ENCODE peak calls at places on chromosomes 12 and 14, in seven cellular contexts. One of them, this sample, is unnamed.

GRCh38 chr12:77888611-77889010 is 57.9 kb downstream of the NAV3 start:
- DNase-seq in HAP-1: no peak
- DNase-seq in suprapubic skin: no peak
- DNase-seq in epithelial cell of esophagus: peak
- DNase-seq in stomach: no peak
- DNase-seq in fibroblast of the aortic adventitia: peak
- DNase-seq in cardiac muscle cell: no peak
- DNase-seq in this sample: peak

GRCh38 chr14:75267141-75267601 is 11.5 kb upstream of the FOS start:
- DNase-seq in fibroblast of the aortic adventitia: peak
- DNase-seq in stomach: no peak
- DNase-seq in epithelial cell of esophagus: no peak
- DNase-seq in cardiac muscle cell: no peak
- DNase-seq in HAP-1: no peak
- DNase-seq in suprapubic skin: peak
- DNase-seq in this sample: peak

GRCh38 chr12:95608252-95609033 is 57.2 kb upstream of the USP44 start:
- DNase-seq in epithelial cell of esophagus: peak
- DNase-seq in cardiac muscle cell: no peak
- DNase-seq in stomach: peak
- DNase-seq in fibroblast of the aortic adventitia: peak
- DNase-seq in suprapubic skin: peak
- DNase-seq in HAP-1: peak
- DNase-seq in this sample: peak

GRCh38 chr12:102483466-102483865 is 3.1 kb upstream of the IGF1 start:
- DNase-seq in cardiac muscle cell: no peak
- DNase-seq in epithelial cell of esophagus: no peak
- DNase-seq in suprapubic skin: no peak
- DNase-seq in HAP-1: no peak
- DNase-seq in stomach: no peak
- DNase-seq in fibroblast of the aortic adventitia: no peak
- DNase-seq in this sample: no peak

GRCh38 chr12:102024765-102025164 is 37.0 kb downstream of the WASHC3 start:
- DNase-seq in HAP-1: no peak
- DNase-seq in epithelial cell of esophagus: no peak
- DNase-seq in suprapubic skin: no peak
- DNase-seq in stomach: no peak
- DNase-seq in fibroblast of the aortic adventitia: peak
- DNase-seq in cardiac muscle cell: no peak
- DNase-seq in this sample: no peak

GRCh38 chr14:50510157-50510556 is 22.2 kb downstream of the MAP4K5 start:
- DNase-seq in cardiac muscle cell: no peak
- DNase-seq in fibroblast of the aortic adventitia: no peak
- DNase-seq in stomach: no peak
- DNase-seq in HAP-1: no peak
- DNase-seq in suprapubic skin: no peak
- DNase-seq in epithelial cell of esophagus: no peak
- DNase-seq in this sample: no peak

GRCh38 chr12:31570880-31571279 is 20.1 kb downstream of the DENND5B start:
- DNase-seq in HAP-1: no peak
- DNase-seq in fibroblast of the aortic adventitia: no peak
- DNase-seq in epithelial cell of esophagus: no peak
- DNase-seq in stomach: no peak
- DNase-seq in cardiac muscle cell: peak
- DNase-seq in suprapubic skin: no peak
- DNase-seq in this sample: no peak

GRCh38 chr14:35050652-35051051 is 4.6 kb downstream of the FAM177A1 start:
- DNase-seq in fibroblast of the aortic adventitia: peak
- DNase-seq in suprapubic skin: no peak
- DNase-seq in epithelial cell of esophagus: peak
- DNase-seq in HAP-1: no peak
- DNase-seq in cardiac muscle cell: no peak
- DNase-seq in stomach: no peak
- DNase-seq in this sample: peak

GRCh38 chr14:67167420-67168109 is 21.7 kb upstream of the GARIN2 start:
- DNase-seq in cardiac muscle cell: no peak
- DNase-seq in HAP-1: no peak
- DNase-seq in suprapubic skin: no peak
- DNase-seq in epithelial cell of esophagus: no peak
- DNase-seq in fibroblast of the aortic adventitia: peak
- DNase-seq in stomach: no peak
- DNase-seq in this sample: peak

GRCh38 chr12:109255377-109255776 is 53.7 kb downstream of the FOXN4 start:
- DNase-seq in suprapubic skin: no peak
- DNase-seq in stomach: no peak
- DNase-seq in epithelial cell of esophagus: peak
- DNase-seq in HAP-1: no peak
- DNase-seq in fibroblast of the aortic adventitia: peak
- DNase-seq in cardiac muscle cell: no peak
- DNase-seq in this sample: peak

GRCh38 chr12:10301103-10301502 is 6.6 kb upstream of the KLRD1 start:
- DNase-seq in HAP-1: no peak
- DNase-seq in suprapubic skin: no peak
- DNase-seq in fibroblast of the aortic adventitia: no peak
- DNase-seq in epithelial cell of esophagus: no peak
- DNase-seq in cardiac muscle cell: no peak
- DNase-seq in stomach: no peak
- DNase-seq in this sample: no peak

GRCh38 chr14:102185360-102185759 is 45.7 kb downstream of the WDR20 start:
- DNase-seq in HAP-1: no peak
- DNase-seq in suprapubic skin: no peak
- DNase-seq in stomach: peak
- DNase-seq in fibroblast of the aortic adventitia: no peak
- DNase-seq in epithelial cell of esophagus: peak
- DNase-seq in cardiac muscle cell: no peak
- DNase-seq in this sample: no peak

GRCh38 chr12:6613015-6613775 is 6.0 kb upstream of the CHD4 start:
- DNase-seq in epithelial cell of esophagus: peak
- DNase-seq in suprapubic skin: peak
- DNase-seq in HAP-1: peak
- DNase-seq in fibroblast of the aortic adventitia: peak
- DNase-seq in cardiac muscle cell: peak
- DNase-seq in stomach: peak
- DNase-seq in this sample: peak
- H3K4me3 ChIP-seq in epithelial cell of esophagus: peak
- H3K4me3 ChIP-seq in suprapubic skin: peak
- H3K4me3 ChIP-seq in HAP-1: peak
- H3K4me3 ChIP-seq in fibroblast of the aortic adventitia: peak
- H3K4me3 ChIP-seq in cardiac muscle cell: no peak
- H3K4me3 ChIP-seq in stomach: peak
- H3K4me3 ChIP-seq in this sample: peak

DNA sequence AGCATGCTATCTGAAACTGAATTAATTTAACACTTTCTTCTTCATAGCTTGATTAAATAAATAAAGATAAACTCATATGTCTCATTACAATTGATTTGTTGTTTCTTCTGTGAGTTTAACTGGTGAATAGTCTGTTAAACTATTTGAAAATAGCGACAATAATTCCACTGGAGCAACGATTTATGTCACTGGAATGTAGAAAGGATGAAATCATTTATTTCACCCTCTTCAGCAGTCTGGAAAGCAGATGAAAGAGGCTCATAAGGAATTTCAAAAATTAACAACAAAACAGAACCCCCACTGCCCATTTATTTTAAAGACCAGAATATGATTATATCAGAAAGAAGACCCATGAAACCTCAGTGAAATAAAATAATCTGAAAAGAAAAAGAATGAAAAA is 1165.1 kb upstream of the USP15 start:
- DNase-seq in cardiac muscle cell: no peak
- DNase-seq in fibroblast of the aortic adventitia: no peak
- DNase-seq in HAP-1: no peak
- DNase-seq in epithelial cell of esophagus: no peak
- DNase-seq in suprapubic skin: no peak
- DNase-seq in stomach: no peak
- DNase-seq in this sample: peak
- H3K4me3 ChIP-seq in cardiac muscle cell: no peak
- H3K4me3 ChIP-seq in fibroblast of the aortic adventitia: no peak
- H3K4me3 ChIP-seq in HAP-1: no peak
- H3K4me3 ChIP-seq in epithelial cell of esophagus: no peak
- H3K4me3 ChIP-seq in suprapubic skin: no peak
- H3K4me3 ChIP-seq in stomach: no peak
- H3K4me3 ChIP-seq in this sample: no peak

DNA sequence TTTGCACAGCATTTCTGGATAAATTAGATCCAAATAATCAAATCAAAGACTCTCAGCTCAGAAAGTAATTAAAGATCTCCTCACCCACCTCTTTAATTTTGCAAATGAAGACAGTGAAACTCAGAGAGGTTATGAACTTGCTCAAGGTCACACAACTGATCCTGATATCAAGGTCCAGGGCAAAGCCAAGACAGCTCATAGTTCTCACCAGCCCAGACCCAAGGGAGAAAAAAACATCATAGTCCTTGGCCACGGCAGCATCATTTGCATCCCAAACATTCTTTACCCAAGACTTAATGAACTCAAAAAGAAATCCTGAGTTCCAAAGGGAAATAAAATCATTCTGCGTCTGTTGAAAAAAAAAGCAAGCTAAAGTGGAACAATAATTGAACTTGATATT is 112.1 kb downstream of the DAD1 start:
- DNase-seq in fibroblast of the aortic adventitia: no peak
- DNase-seq in cardiac muscle cell: no peak
- DNase-seq in stomach: no peak
- DNase-seq in suprapubic skin: no peak
- DNase-seq in HAP-1: no peak
- DNase-seq in epithelial cell of esophagus: no peak
- DNase-seq in this sample: no peak
- H3K4me3 ChIP-seq in fibroblast of the aortic adventitia: no peak
- H3K4me3 ChIP-seq in cardiac muscle cell: no peak
- H3K4me3 ChIP-seq in stomach: no peak
- H3K4me3 ChIP-seq in suprapubic skin: no peak
- H3K4me3 ChIP-seq in HAP-1: no peak
- H3K4me3 ChIP-seq in epithelial cell of esophagus: no peak
- H3K4me3 ChIP-seq in this sample: no peak

DNA sequence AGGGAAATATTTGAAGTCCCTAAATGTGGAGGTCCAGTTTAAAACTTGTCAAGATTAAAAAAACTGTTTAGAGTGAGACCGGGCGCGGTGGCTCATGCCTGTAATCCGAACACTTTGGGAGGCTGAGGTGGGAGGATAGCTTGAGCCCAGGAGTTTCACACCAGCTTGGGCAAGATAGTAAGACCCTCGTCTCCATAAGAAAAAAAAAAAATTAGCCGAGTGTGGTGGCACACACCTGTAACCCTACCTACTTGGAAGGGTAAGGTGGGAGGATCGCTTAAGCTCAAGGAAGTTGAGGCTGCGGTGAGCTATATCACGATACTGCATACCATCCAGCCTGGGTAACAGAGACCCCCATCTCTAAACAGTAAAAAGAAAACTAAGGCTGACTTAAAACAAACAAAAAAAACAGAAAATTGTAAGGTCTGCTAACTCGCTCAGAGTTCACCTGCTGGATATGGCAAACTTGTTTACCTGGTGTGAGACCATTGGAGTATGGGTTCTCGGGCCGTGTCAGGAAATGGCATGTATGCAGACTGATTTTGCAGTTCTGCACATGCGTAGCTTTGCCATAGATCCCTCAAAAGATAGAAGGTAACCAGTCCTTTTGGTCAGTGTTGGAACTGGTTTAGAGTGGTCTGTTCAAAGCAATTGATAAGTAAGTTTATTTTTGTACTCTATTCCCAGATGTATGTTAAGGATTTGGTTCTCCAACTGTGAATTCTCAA is 2.1 kb downstream of the RNF10 start:
- DNase-seq in suprapubic skin: no peak
- DNase-seq in HAP-1: no peak
- DNase-seq in cardiac muscle cell: no peak
- DNase-seq in fibroblast of the aortic adventitia: no peak
- DNase-seq in epithelial cell of esophagus: no peak
- DNase-seq in stomach: peak
- DNase-seq in this sample: no peak
- H3K4me3 ChIP-seq in suprapubic skin: peak
- H3K4me3 ChIP-seq in HAP-1: peak
- H3K4me3 ChIP-seq in cardiac muscle cell: peak
- H3K4me3 ChIP-seq in fibroblast of the aortic adventitia: peak
- H3K4me3 ChIP-seq in epithelial cell of esophagus: peak
- H3K4me3 ChIP-seq in stomach: peak
- H3K4me3 ChIP-seq in this sample: peak

GRCh38 chr14:100589071-100589759 is 2.0 kb upstream of the BEGAIN start:
- DNase-seq in epithelial cell of esophagus: no peak
- DNase-seq in cardiac muscle cell: no peak
- DNase-seq in fibroblast of the aortic adventitia: no peak
- DNase-seq in HAP-1: no peak
- DNase-seq in suprapubic skin: peak
- DNase-seq in stomach: no peak
- DNase-seq in this sample: no peak

GRCh38 chr14:100588671-100589070 is 1.5 kb upstream of the BEGAIN start:
- DNase-seq in stomach: no peak
- DNase-seq in fibroblast of the aortic adventitia: no peak
- DNase-seq in cardiac muscle cell: no peak
- DNase-seq in HAP-1: no peak
- DNase-seq in epithelial cell of esophagus: no peak
- DNase-seq in suprapubic skin: peak
- DNase-seq in this sample: no peak

GRCh38 chr14:100587248-100587762 is at the start of gene BEGAIN:
- DNase-seq in stomach: no peak
- DNase-seq in fibroblast of the aortic adventitia: no peak
- DNase-seq in HAP-1: no peak
- DNase-seq in epithelial cell of esophagus: no peak
- DNase-seq in suprapubic skin: peak
- DNase-seq in cardiac muscle cell: peak
- DNase-seq in this sample: no peak

GRCh38 chr14:100586520-100587247 is 533 bp downstream of the BEGAIN start:
- DNase-seq in stomach: no peak
- DNase-seq in HAP-1: peak
- DNase-seq in cardiac muscle cell: peak
- DNase-seq in suprapubic skin: peak
- DNase-seq in fibroblast of the aortic adventitia: no peak
- DNase-seq in epithelial cell of esophagus: peak
- DNase-seq in this sample: no peak

DNA sequence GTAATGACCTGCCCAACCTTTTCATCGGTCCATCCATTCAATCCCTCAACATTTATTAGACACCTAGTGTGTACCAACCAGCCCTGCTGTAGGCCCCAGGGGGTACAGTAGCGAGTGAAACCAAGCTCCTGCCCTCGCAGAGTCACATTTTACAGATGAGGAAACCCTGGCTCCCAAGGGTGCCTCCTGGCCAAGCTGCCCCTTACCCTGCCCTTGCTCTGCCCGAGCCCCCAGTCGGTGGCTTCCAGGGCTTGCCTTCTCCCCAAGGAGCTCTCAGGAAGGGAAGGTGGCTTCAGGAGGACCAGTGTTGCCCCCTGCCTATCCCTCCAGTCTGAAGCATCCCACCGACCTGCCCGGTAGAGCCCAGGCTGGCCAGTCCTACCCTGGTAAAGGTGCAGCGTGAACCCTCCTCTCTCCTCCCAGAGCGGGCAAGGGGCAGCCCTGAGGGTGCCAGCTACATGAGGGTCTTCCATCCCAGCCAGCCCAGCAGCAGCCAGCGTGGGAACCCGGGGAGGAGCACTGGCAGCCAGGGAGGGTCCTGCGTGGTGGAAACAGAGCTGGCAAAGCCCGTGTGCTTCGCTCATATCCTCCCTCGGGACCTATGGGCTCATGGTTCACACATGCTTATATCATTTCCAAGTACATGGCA is 670 bp upstream of the BEGAIN start:
- DNase-seq in suprapubic skin: peak
- DNase-seq in stomach: no peak
- DNase-seq in HAP-1: no peak
- DNase-seq in epithelial cell of esophagus: no peak
- DNase-seq in cardiac muscle cell: no peak
- DNase-seq in fibroblast of the aortic adventitia: peak
- DNase-seq in this sample: no peak
- H3K4me3 ChIP-seq in suprapubic skin: peak
- H3K4me3 ChIP-seq in stomach: no peak
- H3K4me3 ChIP-seq in HAP-1: no peak
- H3K4me3 ChIP-seq in epithelial cell of esophagus: no peak
- H3K4me3 ChIP-seq in cardiac muscle cell: no peak
- H3K4me3 ChIP-seq in fibroblast of the aortic adventitia: no peak
- H3K4me3 ChIP-seq in this sample: no peak

This sample was measured in AG10803.